ENCODE peak calls at places on chromosomes 12 and 14, in ten cellular contexts. One of them, this sample, is unnamed.

GRCh38 chr12:96061864-96062453 is 26.6 kb upstream of the LTA4H start:
- DNase-seq in astrocyte of the hippocampus: peak; percentile 91
- DNase-seq in fibroblast of the conjunctiva: peak; percentile 82
- DNase-seq in stomach: peak; percentile 82
- DNase-seq in hepatocyte: peak; percentile 85
- DNase-seq in kidney: no peak
- DNase-seq in SK-N-SH: peak; percentile 69
- DNase-seq in NCI-H2171: peak; percentile 40
- DNase-seq in NCI-H2227 treated with DMSO at 0.1 percent for 48 hours: peak; percentile 44
- DNase-seq in endodermal cell: peak; percentile 94
- DNase-seq in this sample: peak; percentile 80

GRCh38 chr12:57756406-57757341 is 1.8 kb downstream of the MARCHF9 start:
- DNase-seq in astrocyte of the hippocampus: peak; percentile 64
- DNase-seq in fibroblast of the conjunctiva: no peak
- DNase-seq in stomach: peak; percentile 59
- DNase-seq in hepatocyte: peak; percentile 75
- DNase-seq in kidney: peak; percentile 80
- DNase-seq in SK-N-SH: peak; percentile 82
- DNase-seq in NCI-H2171: no peak
- DNase-seq in NCI-H2227 treated with DMSO at 0.1 percent for 48 hours: no peak
- DNase-seq in endodermal cell: peak; percentile 95
- DNase-seq in this sample: no peak

GRCh38 chr12:62006076-62006732 is 254.0 kb upstream of the USP15 start:
- DNase-seq in astrocyte of the hippocampus: peak; percentile 51
- DNase-seq in fibroblast of the conjunctiva: peak; percentile 41
- DNase-seq in stomach: no peak
- DNase-seq in hepatocyte: peak; percentile 52
- DNase-seq in kidney: no peak
- DNase-seq in SK-N-SH: peak; percentile 49
- DNase-seq in NCI-H2171: no peak
- DNase-seq in NCI-H2227 treated with DMSO at 0.1 percent for 48 hours: no peak
- DNase-seq in endodermal cell: peak; percentile 69
- DNase-seq in this sample: peak; percentile 9

GRCh38 chr12:20370841-20371240 is 2.5 kb downstream of the PDE3A start:
- DNase-seq in astrocyte of the hippocampus: no peak
- DNase-seq in fibroblast of the conjunctiva: no peak
- DNase-seq in stomach: no peak
- DNase-seq in hepatocyte: no peak
- DNase-seq in kidney: no peak
- DNase-seq in SK-N-SH: no peak
- DNase-seq in NCI-H2171: no peak
- DNase-seq in NCI-H2227 treated with DMSO at 0.1 percent for 48 hours: no peak
- DNase-seq in endodermal cell: no peak
- DNase-seq in this sample: no peak

GRCh38 chr12:67539946-67540345 is 108.6 kb upstream of the DYRK2 start:
- DNase-seq in astrocyte of the hippocampus: no peak
- DNase-seq in fibroblast of the conjunctiva: no peak
- DNase-seq in stomach: no peak
- DNase-seq in hepatocyte: no peak
- DNase-seq in kidney: no peak
- DNase-seq in SK-N-SH: no peak
- DNase-seq in NCI-H2171: no peak
- DNase-seq in NCI-H2227 treated with DMSO at 0.1 percent for 48 hours: no peak
- DNase-seq in endodermal cell: no peak
- DNase-seq in this sample: no peak

GRCh38 chr14:102923920-102924486 is 1.5 kb downstream of the AMN start:
- DNase-seq in astrocyte of the hippocampus: no peak
- DNase-seq in fibroblast of the conjunctiva: no peak
- DNase-seq in stomach: no peak
- DNase-seq in hepatocyte: peak; percentile 31
- DNase-seq in kidney: peak; percentile 70
- DNase-seq in SK-N-SH: no peak
- DNase-seq in NCI-H2171: no peak
- DNase-seq in NCI-H2227 treated with DMSO at 0.1 percent for 48 hours: no peak
- DNase-seq in endodermal cell: no peak
- DNase-seq in this sample: no peak

GRCh38 chr14:66652736-66653135 is 144.8 kb downstream of the GPHN start:
- DNase-seq in astrocyte of the hippocampus: no peak
- DNase-seq in fibroblast of the conjunctiva: no peak
- DNase-seq in stomach: no peak
- DNase-seq in hepatocyte: no peak
- DNase-seq in kidney: no peak
- DNase-seq in SK-N-SH: no peak
- DNase-seq in NCI-H2171: no peak
- DNase-seq in NCI-H2227 treated with DMSO at 0.1 percent for 48 hours: no peak
- DNase-seq in endodermal cell: peak; percentile 64
- DNase-seq in this sample: no peak

GRCh38 chr14:72516936-72517408 is 376.9 kb downstream of the DPF3 start:
- DNase-seq in astrocyte of the hippocampus: peak; percentile 93
- DNase-seq in fibroblast of the conjunctiva: peak; percentile 86
- DNase-seq in stomach: peak; percentile 64
- DNase-seq in hepatocyte: peak; percentile 78
- DNase-seq in kidney: no peak
- DNase-seq in SK-N-SH: peak; percentile 48
- DNase-seq in NCI-H2171: peak; percentile 67
- DNase-seq in NCI-H2227 treated with DMSO at 0.1 percent for 48 hours: peak; percentile 32
- DNase-seq in endodermal cell: peak; percentile 92
- DNase-seq in this sample: peak; percentile 80

GRCh38 chr12:32084017-32084688 is 22.5 kb upstream of the BICD1 start:
- DNase-seq in astrocyte of the hippocampus: no peak
- DNase-seq in fibroblast of the conjunctiva: no peak
- DNase-seq in stomach: no peak
- DNase-seq in hepatocyte: no peak
- DNase-seq in kidney: no peak
- DNase-seq in SK-N-SH: no peak
- DNase-seq in NCI-H2171: no peak
- DNase-seq in NCI-H2227 treated with DMSO at 0.1 percent for 48 hours: no peak
- DNase-seq in endodermal cell: no peak
- DNase-seq in this sample: no peak

GRCh38 chr14:62103497-62103896 is 341.3 kb downstream of the SNAPC1 start:
- DNase-seq in astrocyte of the hippocampus: no peak
- DNase-seq in fibroblast of the conjunctiva: no peak
- DNase-seq in stomach: no peak
- DNase-seq in hepatocyte: no peak
- DNase-seq in kidney: no peak
- DNase-seq in SK-N-SH: no peak
- DNase-seq in NCI-H2171: no peak
- DNase-seq in NCI-H2227 treated with DMSO at 0.1 percent for 48 hours: no peak
- DNase-seq in endodermal cell: no peak
- DNase-seq in this sample: no peak

GRCh38 chr12:10634427-10634826 is 21.0 kb upstream of the MAGOHB start:
- DNase-seq in astrocyte of the hippocampus: peak; percentile 68
- DNase-seq in fibroblast of the conjunctiva: no peak
- DNase-seq in stomach: no peak
- DNase-seq in hepatocyte: no peak
- DNase-seq in kidney: no peak
- DNase-seq in SK-N-SH: no peak
- DNase-seq in NCI-H2171: no peak
- DNase-seq in NCI-H2227 treated with DMSO at 0.1 percent for 48 hours: no peak
- DNase-seq in endodermal cell: no peak
- DNase-seq in this sample: no peak

GRCh38 chr12:79692860-79693605 is 2.3 kb upstream of the PAWR start:
- DNase-seq in astrocyte of the hippocampus: no peak
- DNase-seq in fibroblast of the conjunctiva: no peak
- DNase-seq in stomach: no peak
- DNase-seq in hepatocyte: no peak
- DNase-seq in kidney: no peak
- DNase-seq in SK-N-SH: no peak
- DNase-seq in NCI-H2171: no peak
- DNase-seq in NCI-H2227 treated with DMSO at 0.1 percent for 48 hours: no peak
- DNase-seq in endodermal cell: no peak
- DNase-seq in this sample: no peak

GRCh38 chr14:92321701-92322100 is 1.3 kb upstream of the SLC24A4 start:
- DNase-seq in astrocyte of the hippocampus: no peak
- DNase-seq in fibroblast of the conjunctiva: no peak
- DNase-seq in stomach: no peak
- DNase-seq in hepatocyte: no peak
- DNase-seq in kidney: no peak
- DNase-seq in SK-N-SH: no peak
- DNase-seq in NCI-H2171: no peak
- DNase-seq in NCI-H2227 treated with DMSO at 0.1 percent for 48 hours: no peak
- DNase-seq in endodermal cell: no peak
- DNase-seq in this sample: no peak

GRCh38 chr12:20482680-20483079 is 114.3 kb downstream of the PDE3A start:
- DNase-seq in astrocyte of the hippocampus: no peak
- DNase-seq in fibroblast of the conjunctiva: no peak
- DNase-seq in stomach: no peak
- DNase-seq in hepatocyte: no peak
- DNase-seq in kidney: no peak
- DNase-seq in SK-N-SH: no peak
- DNase-seq in NCI-H2171: no peak
- DNase-seq in NCI-H2227 treated with DMSO at 0.1 percent for 48 hours: no peak
- DNase-seq in endodermal cell: no peak
- DNase-seq in this sample: no peak

GRCh38 chr12:116524964-116525379 is 34.2 kb upstream of the MAP1LC3B2 start:
- DNase-seq in astrocyte of the hippocampus: peak; percentile 82
- DNase-seq in fibroblast of the conjunctiva: peak; percentile 63
- DNase-seq in stomach: no peak
- DNase-seq in hepatocyte: no peak
- DNase-seq in kidney: peak; percentile 12
- DNase-seq in SK-N-SH: no peak
- DNase-seq in NCI-H2171: no peak
- DNase-seq in NCI-H2227 treated with DMSO at 0.1 percent for 48 hours: no peak
- DNase-seq in endodermal cell: peak; percentile 95
- DNase-seq in this sample: no peak

GRCh38 chr12:70609203-70609602 is 28.0 kb downstream of the PTPRB start:
- DNase-seq in astrocyte of the hippocampus: no peak
- DNase-seq in fibroblast of the conjunctiva: no peak
- DNase-seq in stomach: no peak
- DNase-seq in hepatocyte: peak; percentile 4
- DNase-seq in kidney: peak; percentile 38
- DNase-seq in SK-N-SH: peak; percentile 27
- DNase-seq in NCI-H2171: no peak
- DNase-seq in NCI-H2227 treated with DMSO at 0.1 percent for 48 hours: no peak
- DNase-seq in endodermal cell: peak; percentile 65
- DNase-seq in this sample: no peak

GRCh38 chr14:92785601-92786426 is 8.3 kb upstream of the GOLGA5 start:
- DNase-seq in astrocyte of the hippocampus: peak; percentile 80
- DNase-seq in fibroblast of the conjunctiva: peak; percentile 58
- DNase-seq in stomach: peak; percentile 55
- DNase-seq in hepatocyte: peak; percentile 66
- DNase-seq in kidney: no peak
- DNase-seq in SK-N-SH: no peak
- DNase-seq in NCI-H2171: no peak
- DNase-seq in NCI-H2227 treated with DMSO at 0.1 percent for 48 hours: no peak
- DNase-seq in endodermal cell: no peak
- DNase-seq in this sample: peak; percentile 44

GRCh38 chr14:90534091-90534837 is 137.4 kb downstream of the CALM1 start:
- DNase-seq in astrocyte of the hippocampus: peak; percentile 77
- DNase-seq in fibroblast of the conjunctiva: no peak
- DNase-seq in stomach: no peak
- DNase-seq in hepatocyte: no peak
- DNase-seq in kidney: peak; percentile 69
- DNase-seq in SK-N-SH: no peak
- DNase-seq in NCI-H2171: no peak
- DNase-seq in NCI-H2227 treated with DMSO at 0.1 percent for 48 hours: no peak
- DNase-seq in endodermal cell: no peak
- DNase-seq in this sample: peak; percentile 9

GRCh38 chr14:34997762-34998161 is 15.0 kb downstream of the SRP54 start:
- DNase-seq in astrocyte of the hippocampus: peak; percentile 17
- DNase-seq in fibroblast of the conjunctiva: no peak
- DNase-seq in stomach: no peak
- DNase-seq in hepatocyte: no peak
- DNase-seq in kidney: no peak
- DNase-seq in SK-N-SH: no peak
- DNase-seq in NCI-H2171: peak; percentile 54
- DNase-seq in NCI-H2227 treated with DMSO at 0.1 percent for 48 hours: no peak
- DNase-seq in endodermal cell: no peak
- DNase-seq in this sample: peak; percentile 20

GRCh38 chr12:99170026-99170425 is 477.5 kb upstream of the GARIN6 start:
- DNase-seq in astrocyte of the hippocampus: no peak
- DNase-seq in fibroblast of the conjunctiva: no peak
- DNase-seq in stomach: no peak
- DNase-seq in hepatocyte: no peak
- DNase-seq in kidney: no peak
- DNase-seq in SK-N-SH: no peak
- DNase-seq in NCI-H2171: no peak
- DNase-seq in NCI-H2227 treated with DMSO at 0.1 percent for 48 hours: no peak
- DNase-seq in endodermal cell: no peak
- DNase-seq in this sample: no peak

GRCh38 chr14:94138256-94138655 is 8.9 kb upstream of the IFI27L2 start:
- DNase-seq in astrocyte of the hippocampus: no peak
- DNase-seq in fibroblast of the conjunctiva: no peak
- DNase-seq in stomach: no peak
- DNase-seq in hepatocyte: no peak
- DNase-seq in kidney: no peak
- DNase-seq in SK-N-SH: no peak
- DNase-seq in NCI-H2171: no peak
- DNase-seq in NCI-H2227 treated with DMSO at 0.1 percent for 48 hours: peak; percentile 72
- DNase-seq in endodermal cell: no peak
- DNase-seq in this sample: no peak

GRCh38 chr12:103880299-103881142 is 39.5 kb upstream of the NT5DC3 start:
- DNase-seq in astrocyte of the hippocampus: peak; percentile 11
- DNase-seq in fibroblast of the conjunctiva: no peak
- DNase-seq in stomach: no peak
- DNase-seq in hepatocyte: no peak
- DNase-seq in kidney: no peak
- DNase-seq in SK-N-SH: peak; percentile 17
- DNase-seq in NCI-H2171: no peak
- DNase-seq in NCI-H2227 treated with DMSO at 0.1 percent for 48 hours: no peak
- DNase-seq in endodermal cell: no peak
- DNase-seq in this sample: no peak

GRCh38 chr14:93965287-93965821 is 11.0 kb downstream of the ASB2 start:
- DNase-seq in astrocyte of the hippocampus: peak; percentile 92
- DNase-seq in fibroblast of the conjunctiva: peak; percentile 74
- DNase-seq in stomach: no peak
- DNase-seq in hepatocyte: no peak
- DNase-seq in kidney: no peak
- DNase-seq in SK-N-SH: no peak
- DNase-seq in NCI-H2171: no peak
- DNase-seq in NCI-H2227 treated with DMSO at 0.1 percent for 48 hours: no peak
- DNase-seq in endodermal cell: no peak
- DNase-seq in this sample: peak; percentile 84

GRCh38 chr14:91521058-91521721 is 11.1 kb upstream of the PPP4R3A start:
- DNase-seq in astrocyte of the hippocampus: no peak
- DNase-seq in fibroblast of the conjunctiva: no peak
- DNase-seq in stomach: no peak
- DNase-seq in hepatocyte: no peak
- DNase-seq in kidney: no peak
- DNase-seq in SK-N-SH: no peak
- DNase-seq in NCI-H2171: no peak
- DNase-seq in NCI-H2227 treated with DMSO at 0.1 percent for 48 hours: no peak
- DNase-seq in endodermal cell: no peak
- DNase-seq in this sample: no peak

GRCh38 chr14:54593860-54594259 is 26.9 kb downstream of the SAMD4A start:
- DNase-seq in astrocyte of the hippocampus: no peak
- DNase-seq in fibroblast of the conjunctiva: no peak
- DNase-seq in stomach: no peak
- DNase-seq in hepatocyte: no peak
- DNase-seq in kidney: no peak
- DNase-seq in SK-N-SH: no peak
- DNase-seq in NCI-H2171: no peak
- DNase-seq in NCI-H2227 treated with DMSO at 0.1 percent for 48 hours: no peak
- DNase-seq in endodermal cell: no peak
- DNase-seq in this sample: no peak

GRCh38 chr14:54789166-54789565 is 113.5 kb downstream of the GCH1 start:
- DNase-seq in astrocyte of the hippocampus: no peak
- DNase-seq in fibroblast of the conjunctiva: no peak
- DNase-seq in stomach: no peak
- DNase-seq in hepatocyte: no peak
- DNase-seq in kidney: no peak
- DNase-seq in SK-N-SH: no peak
- DNase-seq in NCI-H2171: no peak
- DNase-seq in NCI-H2227 treated with DMSO at 0.1 percent for 48 hours: no peak
- DNase-seq in endodermal cell: peak; percentile 8
- DNase-seq in this sample: no peak

GRCh38 chr12:96205909-96206308 is 11.7 kb downstream of the ELK3 start:
- DNase-seq in astrocyte of the hippocampus: no peak
- DNase-seq in fibroblast of the conjunctiva: no peak
- DNase-seq in stomach: no peak
- DNase-seq in hepatocyte: no peak
- DNase-seq in kidney: no peak
- DNase-seq in SK-N-SH: no peak
- DNase-seq in NCI-H2171: no peak
- DNase-seq in NCI-H2227 treated with DMSO at 0.1 percent for 48 hours: no peak
- DNase-seq in endodermal cell: no peak
- DNase-seq in this sample: no peak

GRCh38 chr12:25365340-25365730 is 114.6 kb upstream of the KRAS start:
- DNase-seq in astrocyte of the hippocampus: no peak
- DNase-seq in fibroblast of the conjunctiva: no peak
- DNase-seq in stomach: no peak
- DNase-seq in hepatocyte: no peak
- DNase-seq in kidney: no peak
- DNase-seq in SK-N-SH: no peak
- DNase-seq in NCI-H2171: no peak
- DNase-seq in NCI-H2227 treated with DMSO at 0.1 percent for 48 hours: no peak
- DNase-seq in endodermal cell: peak; percentile 15
- DNase-seq in this sample: no peak